ENCODE peak calls at places on chromosome 9, in four cellular contexts. R, E, J and A are unnamed samples.

GRCh38 chr9:87427851-87428506 is 69.7 kb upstream of the DAPK1 start:
- DNase-seq in J (no peak), E (no peak), R (peak; percentile 64), A (peak; percentile 7)

GRCh38 chr9:95165004-95165403 is 152.5 kb downstream of the FANCC start:
- DNase-seq in J (no peak), E (no peak), R (no peak), A (no peak)

GRCh38 chr9:94741856-94742255 is 15.4 kb downstream of the AOPEP start:
- DNase-seq in E (no peak), R (no peak), J (no peak), A (no peak)

GRCh38 chr9:31335529-31336234 is 1048.8 kb upstream of the ACO1 start:
- DNase-seq in J (no peak), R (no peak), E (no peak), A (no peak)

GRCh38 chr9:92619601-92620300 is 50.2 kb downstream of the IPPK start:
- DNase-seq in E (no peak), R (no peak), J (no peak), A (no peak)

GRCh38 chr9:130331573-130331972 is 66.0 kb downstream of the HMCN2 start:
- DNase-seq in E (no peak), J (peak; percentile 29), R (no peak), A (no peak)

GRCh38 chr9:129069128-129069824 is 11.6 kb upstream of the DOLPP1 start:
- DNase-seq in E (no peak), J (no peak), R (no peak), A (no peak)

GRCh38 chr9:128371622-128372117 is 496 bp downstream of the URM1 start:
- DNase-seq in E (no peak), J (no peak), R (no peak), A (no peak)

GRCh38 chr9:2389404-2389803 is 232.2 kb upstream of the VLDLR start:
- DNase-seq in E (no peak), R (no peak), J (no peak), A (no peak)

GRCh38 chr9:124576751-124577150 is 69.6 kb upstream of the NR5A1 start:
- DNase-seq in E (no peak), J (no peak), R (no peak), A (no peak)

GRCh38 chr9:546797-547223 is 294.7 kb upstream of the DMRT1 start:
- DNase-seq in E (peak; percentile 21), R (peak; percentile 61), J (no peak), A (no peak)

GRCh38 chr9:87336407-87336806 is 161.3 kb upstream of the DAPK1 start:
- DNase-seq in R (peak; percentile 33), J (peak; percentile 3), E (no peak), A (no peak)

GRCh38 chr9:38018964-38019602 is 49.9 kb downstream of the SHB start:
- DNase-seq in J (peak; percentile 90), R (peak; percentile 52), E (no peak), A (no peak)

GRCh38 chr9:107734231-107735014 is 244.9 kb upstream of the KLF4 start:
- DNase-seq in R (no peak), J (peak; percentile 51), E (no peak), A (no peak)

GRCh38 chr9:95516736-95517558 is at the start of gene PTCH1:
- DNase-seq in E (no peak), R (peak; percentile 45), J (no peak), A (peak; percentile 34)

GRCh38 chr9:70257991-70258691 is 637 bp upstream of the SMC5 start:
- DNase-seq in J (no peak), E (peak; percentile 39), R (peak; percentile 89), A (no peak)

GRCh38 chr9:27818348-27818747 is 245.1 kb upstream of the C9orf72 start:
- DNase-seq in R (no peak), J (no peak), E (no peak), A (no peak)

GRCh38 chr9:126262738-126263137 is 63.9 kb upstream of the MVB12B start:
- DNase-seq in E (no peak), J (no peak), R (no peak), A (no peak)

GRCh38 chr9:8762676-8763075 is 963.1 kb upstream of the DMAC1 start:
- DNase-seq in J (no peak), R (peak; percentile 5), E (no peak), A (no peak)

GRCh38 chr9:2053883-2054845 is 39.0 kb downstream of the SMARCA2 start:
- DNase-seq in J (peak; percentile 33), R (no peak), E (peak; percentile 19), A (no peak)

GRCh38 chr9:118522093-118523028 is 818.2 kb downstream of the TLR4 start:
- DNase-seq in E (peak; percentile 24), J (peak; percentile 59), R (peak; percentile 60), A (peak; percentile 1)

GRCh38 chr9:127697575-127697974 is 9.2 kb upstream of the CFAP157 start:
- DNase-seq in R (no peak), E (no peak), J (no peak), A (no peak)

GRCh38 chr9:106350777-106351176 is 512.2 kb upstream of the ZNF462 start:
- DNase-seq in J (no peak), E (no peak), R (no peak), A (no peak)

GRCh38 chr9:71672573-71672972 is 95.7 kb downstream of the CEMIP2 start:
- DNase-seq in R (no peak), J (no peak), E (no peak), A (no peak)

GRCh38 chr9:31032206-31032605 is 1352.2 kb upstream of the ACO1 start:
- DNase-seq in E (no peak), J (no peak), R (no peak), A (no peak)

GRCh38 chr9:93306081-93306480 is 122.1 kb downstream of the WNK2 start:
- DNase-seq in R (no peak), J (no peak), E (no peak), A (no peak)

GRCh38 chr9:134681061-134681661 is 39.6 kb downstream of the COL5A1 start:
- DNase-seq in R (no peak), E (no peak), J (no peak), A (no peak)

GRCh38 chr9:96476591-96476990 is 26.6 kb downstream of the HABP4 start:
- DNase-seq in R (no peak), J (peak; percentile 78), E (no peak), A (no peak)